ENCODE peak calls at places on chromosomes 3 and 15, in six cellular contexts. One of them, this sample, is unnamed.
A peak's percentile ranks its signal among the peaks of the same experiment; 100 is the strongest.

GRCh38 chr15:90053685-90054466 is 48.4 kb downstream of the IDH2 start:
- DNase-seq in M059J: no peak
- DNase-seq in activated T-cell treated with anti-CD3 and anti-CD28 coated beads, Interleukin-2, amount 50 U/mL, for 72 hours: no peak
- DNase-seq in H4: no peak
- DNase-seq in activated effector memory CD4-positive, alpha-beta T cell treated with Interleukin-2 at 50 U/mL for 16 hours: no peak
- DNase-seq in left ventricle myocardium inferior: no peak
- DNase-seq in this sample: no peak

GRCh38 chr3:25468866-25469319 is 40.8 kb downstream of the RARB start:
- DNase-seq in M059J: peak; percentile 88
- DNase-seq in activated T-cell treated with anti-CD3 and anti-CD28 coated beads, Interleukin-2, amount 50 U/mL, for 72 hours: no peak
- DNase-seq in H4: no peak
- DNase-seq in activated effector memory CD4-positive, alpha-beta T cell treated with Interleukin-2 at 50 U/mL for 16 hours: no peak
- DNase-seq in left ventricle myocardium inferior: peak; percentile 73
- DNase-seq in this sample: peak; percentile 84

GRCh38 chr3:79264892-79265291 is 502.9 kb downstream of the ROBO1 start:
- DNase-seq in M059J: no peak
- DNase-seq in activated T-cell treated with anti-CD3 and anti-CD28 coated beads, Interleukin-2, amount 50 U/mL, for 72 hours: no peak
- DNase-seq in H4: no peak
- DNase-seq in activated effector memory CD4-positive, alpha-beta T cell treated with Interleukin-2 at 50 U/mL for 16 hours: no peak
- DNase-seq in left ventricle myocardium inferior: no peak
- DNase-seq in this sample: no peak

GRCh38 chr15:85541744-85542143 is 161.3 kb downstream of the AKAP13 start:
- DNase-seq in M059J: no peak
- DNase-seq in activated T-cell treated with anti-CD3 and anti-CD28 coated beads, Interleukin-2, amount 50 U/mL, for 72 hours: peak; percentile 38
- DNase-seq in H4: no peak
- DNase-seq in activated effector memory CD4-positive, alpha-beta T cell treated with Interleukin-2 at 50 U/mL for 16 hours: no peak
- DNase-seq in left ventricle myocardium inferior: no peak
- DNase-seq in this sample: no peak

GRCh38 chr15:74913041-74913440 is 6.4 kb upstream of the FAM219B start:
- DNase-seq in M059J: peak; percentile 25
- DNase-seq in activated T-cell treated with anti-CD3 and anti-CD28 coated beads, Interleukin-2, amount 50 U/mL, for 72 hours: no peak
- DNase-seq in H4: no peak
- DNase-seq in activated effector memory CD4-positive, alpha-beta T cell treated with Interleukin-2 at 50 U/mL for 16 hours: no peak
- DNase-seq in left ventricle myocardium inferior: no peak
- DNase-seq in this sample: peak; percentile 21

GRCh38 chr15:67839358-67839928 is 402 bp downstream of the RNU6-1 start:
- DNase-seq in M059J: peak; percentile 67
- DNase-seq in activated T-cell treated with anti-CD3 and anti-CD28 coated beads, Interleukin-2, amount 50 U/mL, for 72 hours: peak; percentile 48
- DNase-seq in H4: no peak
- DNase-seq in activated effector memory CD4-positive, alpha-beta T cell treated with Interleukin-2 at 50 U/mL for 16 hours: no peak
- DNase-seq in left ventricle myocardium inferior: no peak
- DNase-seq in this sample: peak; percentile 47

GRCh38 chr15:48416301-48416700 is 85.1 kb downstream of the DUT start:
- DNase-seq in M059J: no peak
- DNase-seq in activated T-cell treated with anti-CD3 and anti-CD28 coated beads, Interleukin-2, amount 50 U/mL, for 72 hours: no peak
- DNase-seq in H4: no peak
- DNase-seq in activated effector memory CD4-positive, alpha-beta T cell treated with Interleukin-2 at 50 U/mL for 16 hours: no peak
- DNase-seq in left ventricle myocardium inferior: no peak
- DNase-seq in this sample: no peak

GRCh38 chr3:126672741-126673140 is 17.8 kb upstream of the TXNRD3 start:
- DNase-seq in M059J: no peak
- DNase-seq in activated T-cell treated with anti-CD3 and anti-CD28 coated beads, Interleukin-2, amount 50 U/mL, for 72 hours: no peak
- DNase-seq in H4: peak; percentile 4
- DNase-seq in activated effector memory CD4-positive, alpha-beta T cell treated with Interleukin-2 at 50 U/mL for 16 hours: no peak
- DNase-seq in left ventricle myocardium inferior: no peak
- DNase-seq in this sample: no peak

GRCh38 chr3:155972885-155973584 is 102.6 kb downstream of the GMPS start:
- DNase-seq in M059J: no peak
- DNase-seq in activated T-cell treated with anti-CD3 and anti-CD28 coated beads, Interleukin-2, amount 50 U/mL, for 72 hours: no peak
- DNase-seq in H4: no peak
- DNase-seq in activated effector memory CD4-positive, alpha-beta T cell treated with Interleukin-2 at 50 U/mL for 16 hours: no peak
- DNase-seq in left ventricle myocardium inferior: no peak
- DNase-seq in this sample: no peak

GRCh38 chr15:66178531-66178910 is 75.0 kb downstream of the MEGF11 start:
- DNase-seq in M059J: no peak
- DNase-seq in activated T-cell treated with anti-CD3 and anti-CD28 coated beads, Interleukin-2, amount 50 U/mL, for 72 hours: no peak
- DNase-seq in H4: no peak
- DNase-seq in activated effector memory CD4-positive, alpha-beta T cell treated with Interleukin-2 at 50 U/mL for 16 hours: no peak
- DNase-seq in left ventricle myocardium inferior: no peak
- DNase-seq in this sample: no peak

GRCh38 chr15:57708047-57708446 is 1.5 kb downstream of the POLR2M start:
- DNase-seq in M059J: no peak
- DNase-seq in activated T-cell treated with anti-CD3 and anti-CD28 coated beads, Interleukin-2, amount 50 U/mL, for 72 hours: no peak
- DNase-seq in H4: no peak
- DNase-seq in activated effector memory CD4-positive, alpha-beta T cell treated with Interleukin-2 at 50 U/mL for 16 hours: no peak
- DNase-seq in left ventricle myocardium inferior: no peak
- DNase-seq in this sample: peak; percentile 53

GRCh38 chr3:59246719-59247401 is 197.0 kb upstream of the CFAP20DC start:
- DNase-seq in M059J: peak; percentile 52
- DNase-seq in activated T-cell treated with anti-CD3 and anti-CD28 coated beads, Interleukin-2, amount 50 U/mL, for 72 hours: no peak
- DNase-seq in H4: peak; percentile 29
- DNase-seq in activated effector memory CD4-positive, alpha-beta T cell treated with Interleukin-2 at 50 U/mL for 16 hours: no peak
- DNase-seq in left ventricle myocardium inferior: no peak
- DNase-seq in this sample: no peak

GRCh38 chr3:106514431-106514830 is 645.6 kb upstream of the CBLB start:
- DNase-seq in M059J: no peak
- DNase-seq in activated T-cell treated with anti-CD3 and anti-CD28 coated beads, Interleukin-2, amount 50 U/mL, for 72 hours: no peak
- DNase-seq in H4: no peak
- DNase-seq in activated effector memory CD4-positive, alpha-beta T cell treated with Interleukin-2 at 50 U/mL for 16 hours: no peak
- DNase-seq in left ventricle myocardium inferior: no peak
- DNase-seq in this sample: no peak

GRCh38 chr3:149536429-149536828 is 61.9 kb downstream of the TM4SF4 start:
- DNase-seq in M059J: peak; percentile 91
- DNase-seq in activated T-cell treated with anti-CD3 and anti-CD28 coated beads, Interleukin-2, amount 50 U/mL, for 72 hours: no peak
- DNase-seq in H4: peak; percentile 68
- DNase-seq in activated effector memory CD4-positive, alpha-beta T cell treated with Interleukin-2 at 50 U/mL for 16 hours: no peak
- DNase-seq in left ventricle myocardium inferior: peak; percentile 73
- DNase-seq in this sample: peak; percentile 69

GRCh38 chr3:33664195-33664594 is 53.9 kb downstream of the CLASP2 start:
- DNase-seq in M059J: peak; percentile 75
- DNase-seq in activated T-cell treated with anti-CD3 and anti-CD28 coated beads, Interleukin-2, amount 50 U/mL, for 72 hours: no peak
- DNase-seq in H4: peak; percentile 4
- DNase-seq in activated effector memory CD4-positive, alpha-beta T cell treated with Interleukin-2 at 50 U/mL for 16 hours: no peak
- DNase-seq in left ventricle myocardium inferior: no peak
- DNase-seq in this sample: peak; percentile 84

GRCh38 chr3:114634635-114635034 is 340.8 kb downstream of the TIGIT start:
- DNase-seq in M059J: no peak
- DNase-seq in activated T-cell treated with anti-CD3 and anti-CD28 coated beads, Interleukin-2, amount 50 U/mL, for 72 hours: no peak
- DNase-seq in H4: no peak
- DNase-seq in activated effector memory CD4-positive, alpha-beta T cell treated with Interleukin-2 at 50 U/mL for 16 hours: no peak
- DNase-seq in left ventricle myocardium inferior: no peak
- DNase-seq in this sample: no peak

GRCh38 chr15:20346082-20346805 is 195.4 kb downstream of the GOLGA6L6 start:
- DNase-seq in M059J: no peak
- DNase-seq in activated T-cell treated with anti-CD3 and anti-CD28 coated beads, Interleukin-2, amount 50 U/mL, for 72 hours: no peak
- DNase-seq in H4: no peak
- DNase-seq in activated effector memory CD4-positive, alpha-beta T cell treated with Interleukin-2 at 50 U/mL for 16 hours: peak; percentile 2
- DNase-seq in left ventricle myocardium inferior: no peak
- DNase-seq in this sample: no peak

GRCh38 chr3:13612829-13613228 is 63.9 kb downstream of the FBLN2 start:
- DNase-seq in M059J: no peak
- DNase-seq in activated T-cell treated with anti-CD3 and anti-CD28 coated beads, Interleukin-2, amount 50 U/mL, for 72 hours: no peak
- DNase-seq in H4: no peak
- DNase-seq in activated effector memory CD4-positive, alpha-beta T cell treated with Interleukin-2 at 50 U/mL for 16 hours: no peak
- DNase-seq in left ventricle myocardium inferior: peak; percentile 62
- DNase-seq in this sample: no peak

GRCh38 chr15:82137261-82137660 is 91.4 kb upstream of the MEX3B start:
- DNase-seq in M059J: peak; percentile 71
- DNase-seq in activated T-cell treated with anti-CD3 and anti-CD28 coated beads, Interleukin-2, amount 50 U/mL, for 72 hours: no peak
- DNase-seq in H4: no peak
- DNase-seq in activated effector memory CD4-positive, alpha-beta T cell treated with Interleukin-2 at 50 U/mL for 16 hours: no peak
- DNase-seq in left ventricle myocardium inferior: no peak
- DNase-seq in this sample: no peak

GRCh38 chr3:41175365-41175764 is 23.9 kb upstream of the CTNNB1 start:
- DNase-seq in M059J: peak; percentile 30
- DNase-seq in activated T-cell treated with anti-CD3 and anti-CD28 coated beads, Interleukin-2, amount 50 U/mL, for 72 hours: no peak
- DNase-seq in H4: no peak
- DNase-seq in activated effector memory CD4-positive, alpha-beta T cell treated with Interleukin-2 at 50 U/mL for 16 hours: no peak
- DNase-seq in left ventricle myocardium inferior: no peak
- DNase-seq in this sample: no peak

GRCh38 chr15:69757186-69757585 is 304.6 kb downstream of the RPLP1 start:
- DNase-seq in M059J: peak; percentile 70
- DNase-seq in activated T-cell treated with anti-CD3 and anti-CD28 coated beads, Interleukin-2, amount 50 U/mL, for 72 hours: peak; percentile 85
- DNase-seq in H4: no peak
- DNase-seq in activated effector memory CD4-positive, alpha-beta T cell treated with Interleukin-2 at 50 U/mL for 16 hours: no peak
- DNase-seq in left ventricle myocardium inferior: no peak
- DNase-seq in this sample: no peak

GRCh38 chr15:57703387-57703786 is 3.1 kb upstream of the POLR2M start:
- DNase-seq in M059J: peak; percentile 88
- DNase-seq in activated T-cell treated with anti-CD3 and anti-CD28 coated beads, Interleukin-2, amount 50 U/mL, for 72 hours: no peak
- DNase-seq in H4: no peak
- DNase-seq in activated effector memory CD4-positive, alpha-beta T cell treated with Interleukin-2 at 50 U/mL for 16 hours: no peak
- DNase-seq in left ventricle myocardium inferior: no peak
- DNase-seq in this sample: no peak

GRCh38 chr3:123152656-123153055 is 49.1 kb upstream of the SEC22A start:
- DNase-seq in M059J: no peak
- DNase-seq in activated T-cell treated with anti-CD3 and anti-CD28 coated beads, Interleukin-2, amount 50 U/mL, for 72 hours: no peak
- DNase-seq in H4: no peak
- DNase-seq in activated effector memory CD4-positive, alpha-beta T cell treated with Interleukin-2 at 50 U/mL for 16 hours: no peak
- DNase-seq in left ventricle myocardium inferior: no peak
- DNase-seq in this sample: no peak

GRCh38 chr3:64224826-64225606 is at the start of gene PRICKLE2:
- DNase-seq in M059J: peak; percentile 88
- DNase-seq in activated T-cell treated with anti-CD3 and anti-CD28 coated beads, Interleukin-2, amount 50 U/mL, for 72 hours: no peak
- DNase-seq in H4: peak; percentile 87
- DNase-seq in activated effector memory CD4-positive, alpha-beta T cell treated with Interleukin-2 at 50 U/mL for 16 hours: no peak
- DNase-seq in left ventricle myocardium inferior: peak; percentile 74
- DNase-seq in this sample: peak; percentile 93

GRCh38 chr3:46062679-46063078 is 35.4 kb upstream of the XCR1 start:
- DNase-seq in M059J: no peak
- DNase-seq in activated T-cell treated with anti-CD3 and anti-CD28 coated beads, Interleukin-2, amount 50 U/mL, for 72 hours: no peak
- DNase-seq in H4: no peak
- DNase-seq in activated effector memory CD4-positive, alpha-beta T cell treated with Interleukin-2 at 50 U/mL for 16 hours: no peak
- DNase-seq in left ventricle myocardium inferior: no peak
- DNase-seq in this sample: no peak

GRCh38 chr3:170044795-170045244 is 7.0 kb downstream of the GPR160 start:
- DNase-seq in M059J: no peak
- DNase-seq in activated T-cell treated with anti-CD3 and anti-CD28 coated beads, Interleukin-2, amount 50 U/mL, for 72 hours: no peak
- DNase-seq in H4: no peak
- DNase-seq in activated effector memory CD4-positive, alpha-beta T cell treated with Interleukin-2 at 50 U/mL for 16 hours: no peak
- DNase-seq in left ventricle myocardium inferior: no peak
- DNase-seq in this sample: no peak

GRCh38 chr15:47301481-47301880 is 415.8 kb upstream of the SEMA6D start:
- DNase-seq in M059J: no peak
- DNase-seq in activated T-cell treated with anti-CD3 and anti-CD28 coated beads, Interleukin-2, amount 50 U/mL, for 72 hours: no peak
- DNase-seq in H4: no peak
- DNase-seq in activated effector memory CD4-positive, alpha-beta T cell treated with Interleukin-2 at 50 U/mL for 16 hours: no peak
- DNase-seq in left ventricle myocardium inferior: no peak
- DNase-seq in this sample: no peak

GRCh38 chr3:42698911-42699230 is 3.7 kb downstream of the HHATL start:
- DNase-seq in M059J: no peak
- DNase-seq in activated T-cell treated with anti-CD3 and anti-CD28 coated beads, Interleukin-2, amount 50 U/mL, for 72 hours: peak; percentile 43
- DNase-seq in H4: no peak
- DNase-seq in activated effector memory CD4-positive, alpha-beta T cell treated with Interleukin-2 at 50 U/mL for 16 hours: no peak
- DNase-seq in left ventricle myocardium inferior: no peak
- DNase-seq in this sample: no peak

GRCh38 chr3:63912768-63913588 is 795 bp upstream of the SCAANT1 start:
- DNase-seq in M059J: peak; percentile 58
- DNase-seq in activated T-cell treated with anti-CD3 and anti-CD28 coated beads, Interleukin-2, amount 50 U/mL, for 72 hours: peak; percentile 62
- DNase-seq in H4: peak; percentile 46
- DNase-seq in activated effector memory CD4-positive, alpha-beta T cell treated with Interleukin-2 at 50 U/mL for 16 hours: peak; percentile 32
- DNase-seq in left ventricle myocardium inferior: peak; percentile 36
- DNase-seq in this sample: peak; percentile 81

GRCh38 chr15:58369261-58369699 is 62.5 kb upstream of the LIPC start:
- DNase-seq in M059J: peak; percentile 13
- DNase-seq in activated T-cell treated with anti-CD3 and anti-CD28 coated beads, Interleukin-2, amount 50 U/mL, for 72 hours: peak; percentile 25
- DNase-seq in H4: peak; percentile 57
- DNase-seq in activated effector memory CD4-positive, alpha-beta T cell treated with Interleukin-2 at 50 U/mL for 16 hours: no peak
- DNase-seq in left ventricle myocardium inferior: no peak
- DNase-seq in this sample: peak; percentile 53

GRCh38 chr15:42581272-42581730 is 5.9 kb downstream of the STARD9 start:
- DNase-seq in M059J: peak; percentile 71
- DNase-seq in activated T-cell treated with anti-CD3 and anti-CD28 coated beads, Interleukin-2, amount 50 U/mL, for 72 hours: peak; percentile 84
- DNase-seq in H4: peak; percentile 24
- DNase-seq in activated effector memory CD4-positive, alpha-beta T cell treated with Interleukin-2 at 50 U/mL for 16 hours: peak; percentile 75
- DNase-seq in left ventricle myocardium inferior: peak; percentile 92
- DNase-seq in this sample: peak; percentile 70

GRCh38 chr3:184189421-184189820 is 3.4 kb downstream of the ABCF3 start:
- DNase-seq in M059J: no peak
- DNase-seq in activated T-cell treated with anti-CD3 and anti-CD28 coated beads, Interleukin-2, amount 50 U/mL, for 72 hours: no peak
- DNase-seq in H4: no peak
- DNase-seq in activated effector memory CD4-positive, alpha-beta T cell treated with Interleukin-2 at 50 U/mL for 16 hours: no peak
- DNase-seq in left ventricle myocardium inferior: no peak
- DNase-seq in this sample: no peak

GRCh38 chr3:155110996-155111901 is 31.1 kb downstream of the MME start:
- DNase-seq in M059J: no peak
- DNase-seq in activated T-cell treated with anti-CD3 and anti-CD28 coated beads, Interleukin-2, amount 50 U/mL, for 72 hours: no peak
- DNase-seq in H4: no peak
- DNase-seq in activated effector memory CD4-positive, alpha-beta T cell treated with Interleukin-2 at 50 U/mL for 16 hours: no peak
- DNase-seq in left ventricle myocardium inferior: no peak
- DNase-seq in this sample: no peak

GRCh38 chr3:185400340-185400667 is 37.4 kb downstream of the MAP3K13 start:
- DNase-seq in M059J: no peak
- DNase-seq in activated T-cell treated with anti-CD3 and anti-CD28 coated beads, Interleukin-2, amount 50 U/mL, for 72 hours: no peak
- DNase-seq in H4: no peak
- DNase-seq in activated effector memory CD4-positive, alpha-beta T cell treated with Interleukin-2 at 50 U/mL for 16 hours: no peak
- DNase-seq in left ventricle myocardium inferior: no peak
- DNase-seq in this sample: no peak

GRCh38 chr15:65791335-65792129 is 561 bp downstream of the DENND4A start:
- DNase-seq in M059J: peak; percentile 51
- DNase-seq in activated T-cell treated with anti-CD3 and anti-CD28 coated beads, Interleukin-2, amount 50 U/mL, for 72 hours: peak; percentile 52
- DNase-seq in H4: peak; percentile 21
- DNase-seq in activated effector memory CD4-positive, alpha-beta T cell treated with Interleukin-2 at 50 U/mL for 16 hours: peak; percentile 32
- DNase-seq in left ventricle myocardium inferior: peak; percentile 60
- DNase-seq in this sample: peak; percentile 56

GRCh38 chr15:41585140-41586047 is 26.4 kb downstream of the TYRO3 start:
- DNase-seq in M059J: peak; percentile 70
- DNase-seq in activated T-cell treated with anti-CD3 and anti-CD28 coated beads, Interleukin-2, amount 50 U/mL, for 72 hours: peak; percentile 48
- DNase-seq in H4: no peak
- DNase-seq in activated effector memory CD4-positive, alpha-beta T cell treated with Interleukin-2 at 50 U/mL for 16 hours: no peak
- DNase-seq in left ventricle myocardium inferior: peak; percentile 52
- DNase-seq in this sample: peak; percentile 69

GRCh38 chr3:183513046-183513706 is 42.3 kb downstream of the KLHL6 start:
- DNase-seq in M059J: no peak
- DNase-seq in activated T-cell treated with anti-CD3 and anti-CD28 coated beads, Interleukin-2, amount 50 U/mL, for 72 hours: peak; percentile 59
- DNase-seq in H4: no peak
- DNase-seq in activated effector memory CD4-positive, alpha-beta T cell treated with Interleukin-2 at 50 U/mL for 16 hours: peak; percentile 22
- DNase-seq in left ventricle myocardium inferior: no peak
- DNase-seq in this sample: no peak

GRCh38 chr3:45972534-45973402 is 22.9 kb downstream of the FYCO1 start:
- DNase-seq in M059J: peak; percentile 88
- DNase-seq in activated T-cell treated with anti-CD3 and anti-CD28 coated beads, Interleukin-2, amount 50 U/mL, for 72 hours: no peak
- DNase-seq in H4: peak; percentile 75
- DNase-seq in activated effector memory CD4-positive, alpha-beta T cell treated with Interleukin-2 at 50 U/mL for 16 hours: no peak
- DNase-seq in left ventricle myocardium inferior: no peak
- DNase-seq in this sample: peak; percentile 92

GRCh38 chr15:67049351-67050044 is 15.9 kb upstream of the SMAD3 start:
- DNase-seq in M059J: peak; percentile 99
- DNase-seq in activated T-cell treated with anti-CD3 and anti-CD28 coated beads, Interleukin-2, amount 50 U/mL, for 72 hours: no peak
- DNase-seq in H4: peak; percentile 91
- DNase-seq in activated effector memory CD4-positive, alpha-beta T cell treated with Interleukin-2 at 50 U/mL for 16 hours: no peak
- DNase-seq in left ventricle myocardium inferior: no peak
- DNase-seq in this sample: peak; percentile 75